ENCODE peak calls at places on chromosomes 6 and 20, in six cellular contexts. J is cardiac fibroblast; F is stimulated activated CD8-positive, alpha-beta memory T cell treated with anti-CD3 and anti-CD28 coated beads, Interleukin-15, amount 100 ng/mL, for 24 hours; S is activated gamma-delta T cell treated with Interleukin-2 at 50 U/mL for 16 hours; W is CD8-positive, alpha-beta T cell; A is sciatic nerve. G is an unnamed sample.

GRCh38 chr6:90319979-90320667 is 23.5 kb upstream of the BACH2 start:
- DNase-seq in A (no peak), S (no peak), W (no peak), J (no peak), F (no peak), G (no peak)

GRCh38 chr6:33215281-33215680 is 7.0 kb downstream of the RING1 start:
- DNase-seq in S (no peak), J (no peak), F (no peak), W (no peak), A (peak), G (no peak)

GRCh38 chr20:21389368-21389767 is 8.0 kb downstream of the NKX2-4 start:
- DNase-seq in A (no peak), S (no peak), J (no peak), W (no peak), F (no peak), G (no peak)

GRCh38 chr20:3871549-3872265 is 17.5 kb upstream of the PANK2 start:
- DNase-seq in W (no peak), A (no peak), J (no peak), F (no peak), S (no peak), G (no peak)

GRCh38 chr6:40955181-40955550 is 83.9 kb downstream of the UNC5CL start:
- DNase-seq in J (no peak), A (no peak), F (no peak), W (no peak), S (no peak), G (no peak)

GRCh38 chr6:14798996-14799588 is 446.8 kb upstream of the JARID2 start:
- DNase-seq in A (no peak), W (no peak), S (no peak), F (no peak), J (no peak), G (no peak)

GRCh38 chr6:52622810-52623209 is 46.0 kb upstream of the TRAM2 start:
- DNase-seq in J (no peak), W (no peak), A (no peak), F (no peak), S (no peak), G (no peak)

GRCh38 chr6:136548582-136549330 is 1.5 kb downstream of the MAP7 start:
- DNase-seq in F (no peak), A (no peak), S (no peak), W (no peak), J (no peak), G (no peak)

GRCh38 chr6:84467296-84467695 is 239.9 kb upstream of the CEP162 start:
- DNase-seq in F (no peak), S (no peak), J (no peak), W (no peak), A (no peak), G (no peak)

GRCh38 chr6:36177166-36177565 is 19.4 kb upstream of the BRPF3 start:
- DNase-seq in S (no peak), W (no peak), A (no peak), J (no peak), F (no peak), G (no peak)

GRCh38 chr6:167699141-167700036 is 127.3 kb upstream of the AFDN start:
- DNase-seq in W (peak), F (no peak), S (no peak), A (peak), J (peak), G (peak)

GRCh38 chr6:75775219-75775618 is 26.2 kb downstream of the MYO6 start:
- DNase-seq in J (peak), S (no peak), W (no peak), A (no peak), F (no peak), G (no peak)

GRCh38 chr20:7926767-7927166 is 13.5 kb downstream of the HAO1 start:
- DNase-seq in S (no peak), F (no peak), A (no peak), W (no peak), J (peak), G (no peak)

GRCh38 chr6:80938131-80938530 is 814.4 kb downstream of the TENT5A start:
- DNase-seq in F (no peak), J (no peak), W (no peak), A (no peak), S (no peak), G (no peak)

GRCh38 chr6:164130151-164130550 is 715.6 kb downstream of the QKI start:
- DNase-seq in S (no peak), W (no peak), A (no peak), F (no peak), J (no peak), G (peak)

GRCh38 chr6:56255370-56255769 is 8.0 kb upstream of the COL21A1 start:
- DNase-seq in S (no peak), W (no peak), F (no peak), J (peak), A (no peak), G (no peak)